ENCODE peak calls at places on chromosomes 16 and 17, in nine cellular contexts. U, L, Y, O, P, D, X, R and V are unnamed samples.

GRCh38 chr16:88423448-88423850 is 29.6 kb upstream of the ZFPM1 start:
- DNase-seq in U (no peak), L (no peak), Y (no peak), O (no peak), P (no peak), D (no peak), X (no peak), R (no peak), V (no peak)

GRCh38 chr17:47687748-47688147 is 6.2 kb upstream of the TBKBP1 start:
- DNase-seq in U (no peak), L (no peak), Y (no peak), O (no peak), P (peak), D (no peak), X (no peak), R (no peak), V (no peak)

GRCh38 chr17:61495161-61495857 is 43.1 kb downstream of the TBX4 start:
- DNase-seq in U (no peak), L (no peak), Y (peak), O (peak), P (peak), D (peak), X (no peak), R (no peak), V (no peak)

GRCh38 chr16:56513972-56514371 is 5.9 kb downstream of the BBS2 start:
- DNase-seq in U (no peak), L (peak), Y (peak), O (peak), P (no peak), D (peak), X (peak), R (peak), V (no peak)

GRCh38 chr17:50132104-50132794 is 2.3 kb upstream of the SAMD14 start:
- DNase-seq in U (no peak), L (no peak), Y (no peak), O (no peak), P (no peak), D (no peak), X (no peak), R (no peak), V (no peak)

GRCh38 chr17:57009737-57010445 is 32.0 kb downstream of the SCPEP1 start:
- DNase-seq in U (peak), L (peak), Y (peak), O (peak), P (peak), D (peak), X (no peak), R (peak), V (peak)

GRCh38 chr17:35063514-35064223 is at the start of gene RFFL:
- DNase-seq in U (peak), L (peak), Y (peak), O (peak), P (peak), D (peak), X (peak), R (peak), V (peak)

GRCh38 chr17:27453466-27453865 is 2.8 kb upstream of the KSR1 start:
- DNase-seq in U (no peak), L (no peak), Y (no peak), O (no peak), P (no peak), D (no peak), X (no peak), R (no peak), V (no peak)

GRCh38 chr16:35170610-35171009 is 1711.2 kb downstream of the TP53TG3F start:
- DNase-seq in U (no peak), L (no peak), Y (no peak), O (no peak), P (no peak), D (no peak), X (no peak), R (no peak), V (no peak)